ENCODE peak calls at places on chromosomes 16 and 17, in five cellular contexts. W is lung, A is pancreas, T is ovary, O is spleen. Q is an unnamed sample. For H3K9me3, the result is how much of the 10 kb centered on the place peaks cover.

GRCh38 chr16:64893386-64893785 is 228.5 kb downstream of the CDH11 start:
- DNase-seq in W (no peak), A (no peak), T (no peak), O (no peak), Q (no peak)

GRCh38 chr17:61075988-61076387 is 323.7 kb upstream of the TBX2 start:
- DNase-seq in W (no peak), A (no peak), T (no peak), O (no peak), Q (no peak)

GRCh38 chr16:27230562-27230991 is 27.3 kb downstream of the KDM8 start:
- DNase-seq in W (no peak), A (peak), T (no peak), O (peak), Q (no peak)

GRCh38 chr16:71473891-71474290 is 11.8 kb upstream of the ZNF23 start:
- DNase-seq in W (no peak), A (no peak), T (no peak), O (no peak), Q (no peak)

GRCh38 chr16:88303890-88304819 is 78.6 kb upstream of the ZNF469 start:
- DNase-seq in W (peak), A (no peak), T (peak), O (no peak), Q (peak)

GRCh38 chr17:80861892-80862291 is 129.7 kb upstream of the CHMP6 start:
- DNase-seq in W (no peak), A (no peak), T (no peak), O (peak), Q (peak)

GRCh38 chr17:49327835-49328784 is 33.9 kb downstream of the ZNF652 start:
- DNase-seq in W (no peak), A (no peak), T (no peak), O (no peak), Q (no peak)

GRCh38 chr16:64225696-64226095 is 896.2 kb downstream of the CDH11 start:
- DNase-seq in W (no peak), A (no peak), T (no peak), O (no peak), Q (no peak)

GRCh38 chr17:69575346-69575761 is 160.9 kb downstream of the MAP2K6 start:
- DNase-seq in W (no peak), A (no peak), T (no peak), O (no peak), Q (peak)

GRCh38 chr16:54318941-54319340 is 32.4 kb upstream of the IRX3 start:
- DNase-seq in W (no peak), A (no peak), T (no peak), O (no peak), Q (no peak)

GRCh38 chr17:4711671-4712111 is 1.3 kb downstream of the ARRB2 start:
- DNase-seq in W (peak), A (peak), T (no peak), O (no peak), Q (no peak)

GRCh38 chr17:42849031-42849430 is 2.0 kb upstream of the AOC3 start:
- DNase-seq in W (no peak), A (no peak), T (no peak), O (peak), Q (no peak)

GRCh38 chr16:70254965-70255286 is 3.2 kb upstream of the EXOSC6 start:
- DNase-seq in W (no peak), A (no peak), T (no peak), O (no peak), Q (no peak)

GRCh38 chr16:2987286-2987685 is 7.0 kb upstream of the PKMYT1 start:
- DNase-seq in W (no peak), A (no peak), T (no peak), O (no peak), Q (no peak)

GRCh38 chr17:43908111-43908721 is 880 bp upstream of the MPP2 start:
- DNase-seq in W (peak), A (no peak), T (peak), O (no peak), Q (peak)

GRCh38 chr16:47817048-47817447 is 338.7 kb downstream of the ABCC12 start:
- DNase-seq in W (no peak), A (no peak), T (no peak), O (no peak), Q (no peak)

GRCh38 chr16:66549284-66550131 is at the start of gene TK2:
- DNase-seq in W (peak), A (peak), T (peak), O (peak), Q (peak)

GRCh38 chr17:14595656-14596055 is 294.8 kb downstream of the HS3ST3B1 start:
- DNase-seq in W (no peak), A (no peak), T (no peak), O (no peak), Q (no peak)

GRCh38 chr17:17900615-17901520 is 64.1 kb upstream of the SREBF1 start:
- DNase-seq in W (peak), A (peak), T (peak), O (peak), Q (peak)

GRCh38 chr16:55264949-55265348 is 59.1 kb upstream of the IRX6 start:
- DNase-seq in W (peak), A (no peak), T (no peak), O (no peak), Q (no peak)

GRCh38 chr16:19307587-19308241 is 22.2 kb downstream of the CLEC19A start:
- DNase-seq in W (no peak), A (no peak), T (no peak), O (no peak), Q (peak)

GRCh38 chr17:7932483-7932891 is 481 bp downstream of the CNTROB start:
- DNase-seq in W (no peak), A (no peak), T (peak), O (peak), Q (peak)

GRCh38 chr17:17157041-17157440 is 49.1 kb downstream of the PLD6 start:
- DNase-seq in W (no peak), A (no peak), T (no peak), O (no peak), Q (no peak)

GRCh38 chr16:54051821-54052220 is 234.8 kb downstream of the IRX3 start:
- DNase-seq in W (no peak), A (no peak), T (no peak), O (no peak), Q (no peak)

GRCh38 chr17:13118311-13118710 is 100.5 kb upstream of the ELAC2 start:
- DNase-seq in W (no peak), A (no peak), T (no peak), O (no peak), Q (no peak)

GRCh38 chr17:7466644-7467341 is 12.6 kb downstream of the ZBTB4 start:
- DNase-seq in W (peak), A (peak), T (peak), O (peak), Q (peak)

GRCh38 chr16:81522141-81522701 is 77.6 kb downstream of the CMIP start:
- DNase-seq in W (no peak), A (no peak), T (no peak), O (peak), Q (no peak)

GRCh38 chr16:15996432-15997109 is 47.2 kb downstream of the ABCC1 start:
- DNase-seq in W (peak), A (no peak), T (peak), O (no peak), Q (no peak)

GRCh38 chr17:2996938-2997670 is 66.3 kb downstream of the OR1D5 start:
- DNase-seq in W (no peak), A (no peak), T (no peak), O (peak), Q (no peak)

GRCh38 chr17:62723842-62724241 is 84.3 kb downstream of the MARCHF10 start:
- DNase-seq in W (no peak), A (no peak), T (no peak), O (no peak), Q (no peak)

GRCh38 chr17:68497885-68498319 is 14.3 kb upstream of the PRKAR1A start:
- DNase-seq in W (no peak), A (no peak), T (no peak), O (no peak), Q (no peak)

GRCh38 chr16:57145964-57146647 is 39.7 kb downstream of the PSME3IP1 start:
- DNase-seq in W (no peak), A (no peak), T (no peak), O (peak), Q (no peak)

GRCh38 chr16:57146735-57147134 is 39.1 kb downstream of the PSME3IP1 start:
- DNase-seq in W (no peak), A (no peak), T (no peak), O (peak), Q (no peak)

GRCh38 chr16:57149391-57149790 is 36.4 kb downstream of the PSME3IP1 start:
- DNase-seq in W (no peak), A (no peak), T (no peak), O (no peak), Q (no peak)

GRCh38 chr16:57148481-57148880 is 37.4 kb downstream of the PSME3IP1 start:
- DNase-seq in W (no peak), A (no peak), T (no peak), O (peak), Q (no peak)

DNA sequence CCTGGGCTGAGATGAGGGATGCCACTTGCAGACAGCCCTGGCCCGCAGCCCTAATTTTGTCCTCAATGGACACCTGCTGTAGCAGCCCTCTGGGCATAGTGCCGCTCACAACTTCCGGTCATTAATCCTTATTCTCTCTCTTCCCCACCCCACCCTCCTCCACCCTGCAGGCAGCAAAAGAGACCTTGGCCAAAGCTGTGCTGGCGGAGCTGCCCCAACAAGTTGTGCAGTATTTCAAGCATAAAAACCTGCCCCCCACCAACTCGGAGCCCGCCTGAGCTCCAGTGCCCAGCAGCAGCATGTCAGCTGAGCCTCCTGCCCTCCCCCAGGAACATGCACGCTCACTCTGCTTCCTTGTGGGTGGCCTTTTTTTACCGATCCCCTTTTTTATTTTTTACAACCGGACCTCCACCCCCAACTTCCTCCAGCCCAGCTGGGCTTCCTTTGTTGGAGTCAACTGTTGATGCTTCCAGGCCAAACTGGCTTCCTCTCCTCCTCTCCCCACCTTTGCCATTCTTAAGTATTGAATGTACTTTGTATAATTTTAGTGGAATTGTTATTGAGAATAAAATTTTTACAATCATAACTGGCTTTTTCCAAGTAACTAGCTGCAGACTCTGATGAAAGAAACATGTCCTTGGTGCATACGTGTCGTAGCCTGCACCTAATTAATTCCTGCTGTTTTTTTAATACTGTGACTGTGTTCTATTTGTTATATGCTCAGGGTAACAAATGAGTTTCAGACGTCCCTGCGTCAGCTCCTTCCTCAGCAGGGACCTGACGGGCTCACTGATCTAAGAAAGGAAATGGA is 38.3 kb downstream of the PSME3IP1 start:
- DNase-seq in W (no peak), A (no peak), T (no peak), O (peak), Q (peak)
- H3K27ac ChIP-seq in W (peak), A (peak), T (no peak), O (peak), Q (no peak)

GRCh38 chr16:50679266-50679665 is 1.8 kb downstream of the SNX20 start:
- DNase-seq in W (no peak), A (no peak), T (no peak), O (peak), Q (no peak)
- H3K4me3 ChIP-seq in W (no peak), A (no peak), T (no peak), O (no peak), Q (no peak)

DNA sequence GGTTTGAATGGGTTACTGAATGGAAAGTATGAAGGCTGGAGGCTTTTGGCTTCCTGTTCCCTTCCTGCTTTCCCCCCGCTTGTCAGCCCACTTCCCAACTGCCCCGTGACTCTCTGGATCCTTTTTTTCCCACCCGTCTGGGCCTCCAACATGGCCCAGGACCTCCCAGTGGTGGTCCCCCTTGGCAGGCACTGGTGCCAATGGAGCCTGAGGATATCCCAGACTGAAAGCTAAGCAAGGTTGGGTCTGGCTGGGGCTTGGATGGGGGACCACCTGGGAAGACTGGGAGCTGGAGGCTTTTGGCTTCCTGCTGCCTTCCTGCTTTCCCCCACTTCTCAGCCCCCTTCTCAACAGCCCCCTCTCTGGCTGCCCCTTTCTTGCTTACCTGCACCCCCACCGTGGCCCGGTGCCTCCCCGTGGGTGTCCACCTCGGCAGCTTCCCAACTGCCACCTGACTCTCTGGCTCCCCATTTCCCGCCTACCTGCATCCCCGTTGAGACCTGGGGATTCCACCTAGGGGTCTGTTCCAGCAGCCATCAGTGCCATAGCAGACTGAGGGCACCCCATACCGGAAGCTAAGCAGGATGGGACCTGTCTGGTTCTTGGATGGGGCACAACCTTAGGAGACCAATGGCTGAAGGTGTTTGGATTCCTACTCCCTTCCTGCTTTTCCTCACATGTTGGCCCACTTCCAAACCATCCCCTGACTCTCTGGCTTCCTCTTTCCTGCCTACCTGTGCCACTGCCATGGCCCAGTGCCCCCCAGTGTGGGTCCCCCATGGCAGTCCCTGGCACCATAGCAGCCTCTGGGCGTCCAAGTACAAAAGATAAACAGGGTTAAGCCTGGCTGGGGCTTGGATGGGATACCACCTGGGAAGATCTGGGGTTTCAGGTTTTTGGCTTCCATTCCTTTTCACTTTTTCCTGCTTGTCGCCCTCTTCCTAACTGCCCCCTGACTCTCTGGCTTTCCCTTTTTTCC is 2295.3 kb downstream of the TP53TG3F start:
- DNase-seq in W (peak), A (no peak), T (no peak), O (peak), Q (no peak)
- H3K9me3 ChIP-seq in W (under half), A (under half), T (under half), O (under half), Q (under half)

DNA sequence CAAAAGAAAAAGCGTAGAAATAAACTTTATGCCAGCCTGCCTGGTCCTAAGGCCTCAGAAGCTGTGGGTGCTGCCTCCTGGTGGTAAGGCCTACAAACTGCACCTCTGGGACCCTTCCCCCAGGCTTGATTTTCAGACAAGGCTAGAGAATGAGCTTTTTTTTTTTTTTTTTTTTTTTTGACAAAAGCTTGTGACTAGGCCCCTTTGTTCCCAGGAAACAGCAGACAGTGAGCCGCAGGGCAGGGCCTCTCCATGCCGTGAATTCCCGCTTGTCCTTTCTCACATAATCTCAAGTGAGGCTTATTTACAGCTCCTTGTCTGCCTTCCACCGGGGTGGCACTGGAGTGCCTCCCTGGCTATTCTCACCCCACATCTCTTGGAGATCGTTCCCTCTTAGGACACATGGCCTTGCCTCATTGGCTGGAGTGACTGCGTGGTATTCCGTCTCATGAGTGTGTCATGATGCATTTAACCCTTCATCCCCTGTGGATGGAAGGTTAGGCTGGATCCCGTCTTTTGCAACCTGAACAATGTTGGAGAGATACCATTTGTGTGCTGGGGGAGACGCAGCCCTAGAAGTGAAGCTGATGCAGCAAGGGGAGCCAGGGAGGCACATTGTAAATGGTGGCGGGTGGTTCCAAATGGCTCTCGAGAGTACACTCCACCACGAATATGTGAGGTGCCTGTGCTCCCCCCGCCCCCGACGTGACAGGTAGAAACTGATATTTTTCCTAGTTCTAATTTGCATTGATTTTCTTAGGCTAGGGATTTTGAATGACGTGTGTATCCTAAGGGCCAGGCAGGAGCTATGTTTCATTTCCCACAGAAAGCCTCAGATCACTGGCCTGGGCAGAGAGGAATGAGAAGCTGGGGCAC is 49.6 kb downstream of the USP22 start:
- DNase-seq in W (peak), A (peak), T (peak), O (peak), Q (peak)
- H3K27ac ChIP-seq in W (no peak), A (no peak), T (no peak), O (no peak), Q (peak)

GRCh38 chr17:76048711-76049110 is 21.6 kb upstream of the EVPL start:
- DNase-seq in W (no peak), A (no peak), T (no peak), O (no peak), Q (no peak)
- H3K4me3 ChIP-seq in W (no peak), A (no peak), T (no peak), O (no peak), Q (no peak)

GRCh38 chr17:34009946-34010345 is 245.1 kb upstream of the CCL2 start:
- DNase-seq in W (no peak), A (no peak), T (no peak), O (no peak), Q (no peak)
- H3K9me3 ChIP-seq in W (under half), A (under half), T (under half), O (under half), Q (under half)

GRCh38 chr17:65918921-65919546 is 272.9 kb downstream of the CEP112 start:
- DNase-seq in W (no peak), A (no peak), T (peak), O (no peak), Q (peak)
- H3K27ac ChIP-seq in W (no peak), A (no peak), T (no peak), O (peak), Q (peak)

DNA sequence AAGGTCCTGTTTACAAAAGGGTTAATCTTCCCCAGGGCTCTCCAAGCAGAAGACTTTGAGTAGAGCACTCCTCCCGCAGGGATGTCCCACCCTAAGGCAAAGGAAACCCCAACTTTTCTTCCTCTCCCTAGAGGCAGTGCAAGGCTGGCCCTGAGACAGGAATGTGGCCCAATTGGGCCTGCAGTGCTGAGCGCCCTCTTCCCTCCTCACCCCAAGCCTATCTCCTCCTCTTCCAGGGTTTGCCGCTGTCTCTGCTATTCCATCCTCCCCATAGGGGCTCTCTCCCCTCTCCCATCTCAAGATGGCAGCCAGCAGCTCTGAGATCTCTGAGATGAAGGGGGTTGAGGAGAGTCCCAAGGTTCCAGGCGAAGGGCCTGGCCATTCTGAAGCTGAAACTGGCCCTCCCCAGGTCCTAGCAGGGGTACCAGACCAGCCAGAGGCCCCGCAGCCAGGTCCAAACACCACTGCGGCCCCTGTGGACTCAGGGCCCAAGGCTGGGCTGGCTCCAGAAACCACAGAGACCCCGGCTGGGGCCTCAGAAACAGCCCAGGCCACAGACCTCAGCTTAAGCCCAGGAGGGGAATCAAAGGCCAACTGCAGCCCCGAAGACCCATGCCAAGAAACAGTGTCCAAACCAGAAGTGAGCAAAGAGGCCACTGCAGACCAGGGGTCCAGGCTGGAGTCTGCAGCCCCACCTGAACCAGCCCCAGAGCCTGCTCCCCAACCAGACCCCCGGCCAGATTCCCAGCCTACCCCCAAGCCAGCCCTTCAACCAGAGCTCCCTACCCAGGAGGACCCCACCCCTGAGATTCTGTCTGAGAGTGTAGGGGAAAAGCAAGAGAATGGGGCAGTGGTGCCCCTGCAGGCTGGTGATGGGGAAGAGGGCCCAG is 1.0 kb downstream of the PRRT2 start:
- DNase-seq in W (no peak), A (no peak), T (no peak), O (no peak), Q (no peak)
- H3K4me3 ChIP-seq in W (no peak), A (no peak), T (peak), O (no peak), Q (peak)

DNA sequence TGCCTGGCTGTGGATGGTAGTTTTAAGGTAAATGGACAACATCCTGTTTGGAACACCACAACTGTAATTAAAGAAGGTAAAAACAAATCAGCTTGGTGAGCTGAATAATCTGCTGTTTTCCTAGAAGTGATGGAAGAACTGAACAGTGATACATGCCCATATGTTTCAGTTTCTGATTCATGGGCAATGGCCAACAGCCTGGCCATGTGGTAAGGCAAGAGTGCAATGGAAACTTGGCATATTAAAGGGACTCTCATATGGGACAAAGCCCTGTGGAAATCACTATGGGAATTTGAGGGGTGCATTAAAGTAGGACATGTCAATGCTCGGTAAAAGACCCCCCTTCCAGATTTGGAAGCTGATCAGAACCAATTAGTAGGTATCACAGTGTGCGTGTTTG is 37.8 kb downstream of the IKZF3 start:
- DNase-seq in W (no peak), A (no peak), T (no peak), O (no peak), Q (no peak)
- H3K9me3 ChIP-seq in W (under half), A (under half), T (under half), O (under half), Q (under half)

Q was measured in cardiac muscle cell.